ENCODE peak calls at places on chromosomes 3 and 15, in five cellular contexts. W is hypothalamus, S is AG08395, B is NCI-H1092 treated with DMSO at 0.1 percent for 48 hours, L is upper lobe of right lung. I is an unnamed sample.

GRCh38 chr15:51759557-51760070 is 8.2 kb downstream of the TMOD2 start:
- DNase-seq in W (no peak), S (peak; percentile 86), B (peak; percentile 18), L (peak; percentile 67), I (peak; percentile 63)

GRCh38 chr3:21517184-21517583 is 233.8 kb downstream of the ZNF385D start:
- DNase-seq in W (no peak), S (no peak), B (no peak), L (no peak), I (no peak)

GRCh38 chr15:33737687-33738606 is 230.3 kb upstream of the CHRM5 start:
- DNase-seq in W (peak; percentile 2), S (peak; percentile 53), B (peak; percentile 5), L (no peak), I (no peak)

GRCh38 chr3:174330303-174330702 is 528.8 kb upstream of the NAALADL2 start:
- DNase-seq in W (no peak), S (peak; percentile 79), B (no peak), L (no peak), I (no peak)

GRCh38 chr3:66297917-66298316 is 77.1 kb downstream of the SLC25A26 start:
- DNase-seq in W (no peak), S (peak; percentile 55), B (no peak), L (no peak), I (no peak)

GRCh38 chr3:14145236-14145635 is 20.4 kb downstream of the TMEM43 start:
- DNase-seq in W (no peak), S (peak; percentile 50), B (no peak), L (no peak), I (no peak)

GRCh38 chr15:37774961-37775360 is 159.5 kb upstream of the TMCO5A start:
- DNase-seq in W (no peak), S (no peak), B (no peak), L (no peak), I (no peak)

GRCh38 chr3:81585057-81585456 is 176.4 kb downstream of the GBE1 start:
- DNase-seq in W (no peak), S (no peak), B (no peak), L (no peak), I (no peak)

GRCh38 chr3:99753268-99753975 is 64.2 kb upstream of the CMSS1 start:
- DNase-seq in W (no peak), S (peak; percentile 54), B (peak; percentile 56), L (no peak), I (no peak)

GRCh38 chr15:39040861-39041260 is 476.2 kb upstream of the RASGRP1 start:
- DNase-seq in W (no peak), S (no peak), B (no peak), L (no peak), I (no peak)

I was measured in Right ventricle myocardium superior.